ENCODE peak calls at places on chromosomes 5 and 9, in eight cellular contexts. L is heart right ventricle, F is testis, U is left ventricle myocardium inferior, W is ovary, M is K562, N is A673, H is psoas muscle. G is an unnamed sample. For H3K36me3, the result is how much of the 10 kb centered on the place peaks cover.

GRCh38 chr9:116547729-116548426 is 139.2 kb upstream of the TRIM32 start:
- DNase-seq in L (no peak), F (no peak), U (no peak), W (no peak), M (no peak), N (no peak), H (no peak), G (no peak)

GRCh38 chr9:36018755-36019720 is 17.7 kb upstream of the RECK start:
- DNase-seq in L (no peak), F (no peak), U (no peak), W (no peak), M (no peak), N (no peak), H (no peak), G (no peak)

GRCh38 chr9:98606730-98607129 is 102.0 kb downstream of the GABBR2 start:
- DNase-seq in L (no peak), F (no peak), U (no peak), W (no peak), M (no peak), N (no peak), H (no peak), G (no peak)

GRCh38 chr5:149172261-149172660 is 31.0 kb downstream of the ABLIM3 start:
- DNase-seq in L (no peak), F (no peak), U (no peak), W (no peak), M (no peak), N (no peak), H (no peak), G (no peak)

GRCh38 chr9:77449177-77450092 is 198.7 kb downstream of the GNA14 start:
- DNase-seq in L (no peak), F (no peak), U (no peak), W (no peak), M (no peak), N (peak), H (no peak), G (no peak)

GRCh38 chr9:35660966-35661413 is 2.9 kb downstream of the CCDC107 start:
- DNase-seq in L (no peak), F (peak), U (no peak), W (no peak), M (no peak), N (peak), H (no peak), G (no peak)

GRCh38 chr5:36378551-36378950 is 76.8 kb upstream of the RANBP3L start:
- DNase-seq in L (no peak), F (no peak), U (no peak), W (no peak), M (no peak), N (no peak), H (no peak), G (no peak)

GRCh38 chr9:92747459-92748232 is 17.0 kb downstream of the BICD2 start:
- DNase-seq in L (no peak), F (no peak), U (no peak), W (no peak), M (no peak), N (no peak), H (no peak), G (no peak)

GRCh38 chr5:138790684-138791083 is 37.5 kb downstream of the CTNNA1 start:
- DNase-seq in L (no peak), F (no peak), U (no peak), W (no peak), M (no peak), N (no peak), H (no peak), G (no peak)

GRCh38 chr9:90296539-90296938 is 346.1 kb downstream of the DIRAS2 start:
- DNase-seq in L (no peak), F (no peak), U (no peak), W (no peak), M (no peak), N (peak), H (no peak), G (no peak)

GRCh38 chr5:9337908-9338307 is 208.0 kb downstream of the SEMA5A start:
- DNase-seq in L (no peak), F (no peak), U (no peak), W (no peak), M (no peak), N (no peak), H (no peak), G (no peak)

GRCh38 chr5:145965804-145966203 is 29.4 kb downstream of the SH3RF2 start:
- DNase-seq in L (no peak), F (peak), U (no peak), W (no peak), M (no peak), N (no peak), H (no peak), G (no peak)

GRCh38 chr9:281753-282645 is 67.3 kb downstream of the DOCK8 start:
- DNase-seq in L (no peak), F (no peak), U (no peak), W (no peak), M (no peak), N (no peak), H (no peak), G (no peak)

GRCh38 chr5:132019337-132019736 is 7.9 kb upstream of the ACSL6 start:
- DNase-seq in L (no peak), F (no peak), U (no peak), W (no peak), M (no peak), N (no peak), H (no peak), G (no peak)

GRCh38 chr9:35907732-35908483 is 1.4 kb upstream of the SPAAR start:
- DNase-seq in L (peak), F (peak), U (peak), W (peak), M (no peak), N (peak), H (peak), G (peak)

DNA sequence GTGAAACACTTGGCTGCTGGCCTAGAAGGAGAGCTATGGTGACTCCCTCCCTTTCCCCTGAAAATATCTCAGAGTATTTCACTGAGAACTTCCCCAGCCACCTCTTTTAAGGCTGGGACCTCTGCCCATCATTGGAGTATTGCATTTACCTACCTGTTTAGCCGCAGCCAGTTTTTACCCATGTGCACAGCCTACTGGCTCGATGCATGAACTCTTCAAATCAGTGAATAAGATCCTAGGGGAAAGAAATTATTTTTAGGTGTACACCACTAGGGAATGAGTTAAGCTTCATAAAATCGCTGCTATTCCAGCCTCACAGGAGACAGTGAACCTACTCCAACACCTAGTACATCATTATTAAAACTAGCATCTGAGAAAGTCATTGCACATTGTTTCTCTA is 16.8 kb upstream of the FAM174A start:
- DNase-seq in L (no peak), F (no peak), U (no peak), W (no peak), M (no peak), N (no peak), H (no peak), G (no peak)
- TF ChIP-seq CTCF in L (no peak), F (no peak), U (no peak), W (no peak), M (no peak), N (no peak), H (no peak), G (no peak)

DNA sequence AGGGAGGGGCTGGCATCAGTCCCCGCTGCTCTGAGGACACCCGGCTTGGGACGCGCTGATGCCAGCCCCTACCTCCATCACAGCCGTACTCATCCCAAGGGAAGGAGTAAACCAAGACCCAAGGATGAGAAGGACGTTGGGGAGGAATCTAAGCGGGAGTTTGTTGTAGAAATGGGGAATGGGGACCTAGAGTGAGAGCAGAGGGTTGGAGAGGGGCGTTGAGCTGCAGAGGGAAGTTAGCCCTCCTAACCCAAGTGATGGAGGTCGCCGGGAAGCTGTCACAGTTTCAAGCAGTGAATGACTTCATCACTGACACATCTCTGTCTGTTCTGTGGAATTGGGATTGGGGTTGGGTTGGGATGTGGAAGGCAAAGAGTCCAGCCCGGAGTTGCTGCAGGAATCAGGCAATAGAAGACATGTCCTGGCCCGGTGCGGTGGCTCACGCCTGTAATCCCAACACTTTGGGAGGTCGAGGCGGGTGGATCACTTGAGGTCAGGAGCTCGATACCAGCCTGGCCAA is 759 bp upstream of the SUSD1 start:
- DNase-seq in L (no peak), F (no peak), U (no peak), W (no peak), M (no peak), N (no peak), H (no peak), G (no peak)
- H3K4me3 ChIP-seq in L (no peak), F (peak), U (peak), W (no peak), M (peak), N (peak), H (no peak), G (no peak)

GRCh38 chr9:122888480-122888879 is 16.7 kb downstream of the RC3H2 start:
- DNase-seq in L (no peak), F (no peak), U (no peak), W (no peak), M (no peak), N (no peak), H (no peak), G (no peak)
- H3K36me3 ChIP-seq in L (half or more), F (under half), U (half or more), W (under half), M (half or more), N (half or more), H (half or more), G (under half)

GRCh38 chr5:30804739-30805313 is 388.7 kb upstream of the CDH6 start:
- DNase-seq in L (peak), F (no peak), U (no peak), W (no peak), M (no peak), N (peak), H (no peak), G (peak)
- TF ChIP-seq CTCF in L (peak), F (no peak), U (peak), W (no peak), M (no peak), N (peak), H (no peak), G (peak)

DNA sequence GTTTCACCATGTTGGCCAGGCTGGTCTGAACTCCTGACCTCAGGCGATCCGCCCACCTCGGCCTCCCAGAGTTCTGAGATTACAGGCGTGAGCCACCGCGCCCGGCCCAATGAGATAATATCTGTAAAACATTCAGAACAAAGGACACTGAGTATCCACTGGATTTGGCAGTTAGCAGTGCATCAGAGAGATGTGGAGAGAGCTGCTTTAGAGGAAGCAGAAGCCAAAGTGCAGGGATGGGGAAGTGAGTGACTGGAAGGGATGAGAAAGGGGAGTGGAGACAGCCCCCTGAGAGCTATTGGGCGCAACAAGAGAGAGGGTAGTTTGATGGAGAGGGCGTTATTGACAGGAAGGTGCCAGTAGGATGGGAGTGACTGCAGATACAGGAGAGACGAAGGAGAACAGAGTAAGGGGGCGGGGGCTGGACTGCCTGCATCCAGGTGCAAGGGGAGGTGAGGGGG is 157.5 kb upstream of the SHB start:
- DNase-seq in L (no peak), F (no peak), U (no peak), W (no peak), M (no peak), N (no peak), H (no peak), G (peak)
- H3K4me3 ChIP-seq in L (no peak), F (no peak), U (no peak), W (no peak), M (no peak), N (no peak), H (no peak), G (peak)

GRCh38 chr5:129899454-129899853 is 4.8 kb upstream of the CHSY3 start:
- DNase-seq in L (no peak), F (no peak), U (no peak), W (no peak), M (no peak), N (no peak), H (no peak), G (no peak)
- H3K36me3 ChIP-seq in L (under half), F (under half), U (under half), W (under half), M (under half), N (under half), H (under half), G (under half)

DNA sequence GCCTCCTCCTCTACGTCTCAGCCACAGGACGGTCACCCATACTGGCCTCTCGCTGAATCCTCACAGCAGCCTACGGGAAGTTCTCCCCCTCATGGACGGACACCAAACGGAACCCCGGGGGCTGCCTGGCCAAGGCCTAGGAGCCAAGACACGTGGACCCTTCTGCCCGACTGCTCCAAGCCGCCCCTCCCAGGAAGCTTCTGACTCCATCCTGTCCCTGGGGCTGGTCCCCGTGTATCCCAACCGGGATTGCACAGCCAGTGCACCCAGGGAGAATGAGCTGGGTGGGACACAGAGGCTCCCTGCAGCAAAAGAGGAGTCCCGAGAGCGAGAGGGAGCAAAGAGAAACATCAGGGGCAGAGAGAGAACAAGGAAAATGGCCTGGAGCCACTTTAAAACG is 3.2 kb downstream of the FAM78A start:
- DNase-seq in L (peak), F (peak), U (peak), W (no peak), M (peak), N (no peak), H (peak), G (no peak)
- TF ChIP-seq CTCF in L (no peak), F (no peak), U (peak), W (no peak), M (no peak), N (no peak), H (no peak), G (no peak)

GRCh38 chr5:94976863-94977262 is 308.0 kb downstream of the MCTP1 start:
- DNase-seq in L (no peak), F (no peak), U (no peak), W (no peak), M (no peak), N (no peak), H (no peak), G (no peak)
- H3K4me3 ChIP-seq in L (no peak), F (no peak), U (no peak), W (no peak), M (no peak), N (no peak), H (no peak), G (no peak)

GRCh38 chr9:124353166-124353768 is 62.0 kb downstream of the PSMB7 start:
- DNase-seq in L (no peak), F (no peak), U (no peak), W (no peak), M (no peak), N (no peak), H (no peak), G (no peak)
- H3K36me3 ChIP-seq in L (half or more), F (under half), U (half or more), W (under half), M (half or more), N (half or more), H (half or more), G (under half)

GRCh38 chr5:10741661-10742060 is 19.4 kb downstream of the DAP start:
- DNase-seq in L (no peak), F (no peak), U (no peak), W (no peak), M (peak), N (no peak), H (no peak), G (no peak)
- TF ChIP-seq CTCF in L (no peak), F (no peak), U (no peak), W (no peak), M (peak), N (no peak), H (no peak), G (peak)